ENCODE peak calls at places on chromosomes 2 and 18, in six cellular contexts. A is non-pigmented ciliary epithelial cell; X is left cardiac atrium; H is mesendoderm; T is mucosa of gallbladder; D is activated naive CD4-positive, alpha-beta T cell. U is an unnamed sample.

GRCh38 chr18:25713104-25713503 is 361.1 kb upstream of the ZNF521 start:
- DNase-seq in A (no peak), X (no peak), H (no peak), T (no peak), D (no peak), U (no peak)

GRCh38 chr2:43040084-43040854 is 186.1 kb downstream of the ZFP36L2 start:
- DNase-seq in A (no peak), X (no peak), H (no peak), T (no peak), D (no peak), U (no peak)

GRCh38 chr18:12092398-12093229 is 1.0 kb upstream of the ANKRD62 start:
- DNase-seq in A (no peak), X (peak), H (peak), T (no peak), D (no peak), U (no peak)

GRCh38 chr2:85780316-85781092 is 26.7 kb downstream of the ATOH8 start:
- DNase-seq in A (no peak), X (peak), H (no peak), T (no peak), D (no peak), U (no peak)

GRCh38 chr2:201978333-201978732 is 55.3 kb upstream of the FZD7 start:
- DNase-seq in A (no peak), X (no peak), H (no peak), T (no peak), D (no peak), U (no peak)

GRCh38 chr2:221283896-221284295 is 288.2 kb downstream of the EPHA4 start:
- DNase-seq in A (peak), X (no peak), H (no peak), T (no peak), D (no peak), U (peak)

GRCh38 chr2:152542995-152543481 is 174.2 kb downstream of the PRPF40A start:
- DNase-seq in A (peak), X (no peak), H (peak), T (no peak), D (no peak), U (peak)

GRCh38 chr2:152228215-152228614 is 52.7 kb upstream of the STAM2 start:
- DNase-seq in A (no peak), X (no peak), H (no peak), T (no peak), D (no peak), U (no peak)

GRCh38 chr18:40926679-40927078 is 1028.4 kb upstream of the PIK3C3 start:
- DNase-seq in A (no peak), X (no peak), H (no peak), T (no peak), D (no peak), U (peak)

GRCh38 chr2:240296611-240297552 is 138.6 kb upstream of the GPC1 start:
- DNase-seq in A (no peak), X (peak), H (no peak), T (peak), D (no peak), U (no peak)

GRCh38 chr2:45570671-45571334 is 40.3 kb downstream of the SRBD1 start:
- DNase-seq in A (no peak), X (no peak), H (peak), T (no peak), D (no peak), U (no peak)

GRCh38 chr2:206616141-206616540 is 26.1 kb upstream of the FAM237A start:
- DNase-seq in A (peak), X (no peak), H (no peak), T (no peak), D (no peak), U (no peak)

GRCh38 chr2:39570614-39571013 is 95.1 kb upstream of the TMEM178A start:
- DNase-seq in A (no peak), X (no peak), H (no peak), T (no peak), D (no peak), U (no peak)

GRCh38 chr2:50491541-50492114 is 540.3 kb downstream of the NRXN1 start:
- DNase-seq in A (peak), X (no peak), H (peak), T (no peak), D (no peak), U (peak)

GRCh38 chr2:7044253-7045250 is 127.3 kb downstream of the RNF144A start:
- DNase-seq in A (no peak), X (peak), H (peak), T (peak), D (peak), U (no peak)

GRCh38 chr2:201135396-201135795 is 19.4 kb downstream of the CFLAR start:
- DNase-seq in A (no peak), X (no peak), H (no peak), T (no peak), D (no peak), U (no peak)